ENCODE peak calls at places on chromosomes 7 and 10, in seven cellular contexts. T, B, L, C, Y, E and Z are unnamed samples. For H3K9me3, the result is how much of the 10 kb centered on the place peaks cover.

GRCh38 chr10:129495697-129496096 is 28.7 kb downstream of the MGMT start:
- DNase-seq in T (no peak), B (no peak), L (no peak), C (no peak), Y (no peak), E (no peak), Z (no peak)

GRCh38 chr10:88522715-88523114 is 60.4 kb downstream of the RNLS start:
- DNase-seq in T (no peak), B (no peak), L (no peak), C (peak), Y (no peak), E (no peak), Z (no peak)

GRCh38 chr10:44576715-44577191 is 191.9 kb upstream of the CXCL12 start:
- DNase-seq in T (no peak), B (no peak), L (no peak), C (peak), Y (no peak), E (no peak), Z (no peak)

GRCh38 chr7:133020501-133020900 is 61.4 kb downstream of the CHCHD3 start:
- DNase-seq in T (no peak), B (no peak), L (no peak), C (peak), Y (no peak), E (no peak), Z (no peak)

GRCh38 chr10:93893646-93894515 is at the start of gene SLC35G1:
- DNase-seq in T (peak), B (peak), L (no peak), C (peak), Y (peak), E (peak), Z (peak)

GRCh38 chr7:8982338-8982994 is 549.1 kb downstream of the NXPH1 start:
- DNase-seq in T (peak), B (no peak), L (no peak), C (no peak), Y (no peak), E (no peak), Z (no peak)

GRCh38 chr10:50373821-50374501 is 122.6 kb upstream of the ASAH2 start:
- DNase-seq in T (no peak), B (no peak), L (no peak), C (peak), Y (no peak), E (no peak), Z (no peak)

GRCh38 chr7:102073931-102074880 is 212.5 kb upstream of the SH2B2 start:
- DNase-seq in T (no peak), B (peak), L (no peak), C (no peak), Y (no peak), E (no peak), Z (no peak)

GRCh38 chr7:35874881-35875280 is 74.0 kb downstream of the SEPTIN7 start:
- DNase-seq in T (peak), B (no peak), L (no peak), C (no peak), Y (no peak), E (no peak), Z (no peak)

GRCh38 chr10:127977368-127978009 is 70.6 kb downstream of the PTPRE start:
- DNase-seq in T (no peak), B (peak), L (no peak), C (peak), Y (peak), E (no peak), Z (no peak)

GRCh38 chr10:5076615-5077014 is 17.6 kb upstream of the AKR1C3 start:
- DNase-seq in T (peak), B (no peak), L (no peak), C (no peak), Y (no peak), E (no peak), Z (no peak)

GRCh38 chr7:22594020-22594419 is 94.0 kb upstream of the STEAP1B start:
- DNase-seq in T (no peak), B (no peak), L (no peak), C (no peak), Y (no peak), E (no peak), Z (no peak)

GRCh38 chr10:52632591-52632990 is 140.0 kb downstream of the MBL2 start:
- DNase-seq in T (peak), B (no peak), L (no peak), C (no peak), Y (no peak), E (no peak), Z (no peak)

GRCh38 chr7:106793015-106793651 is 71.9 kb upstream of the PIK3CG start:
- DNase-seq in T (peak), B (no peak), L (no peak), C (peak), Y (no peak), E (peak), Z (no peak)

GRCh38 chr7:114409750-114410149 is 4.9 kb upstream of the FOXP2 start:
- DNase-seq in T (no peak), B (no peak), L (no peak), C (no peak), Y (no peak), E (no peak), Z (no peak)

GRCh38 chr10:132422169-132422691 is 25.2 kb downstream of the PWWP2B start:
- DNase-seq in T (no peak), B (peak), L (no peak), C (no peak), Y (no peak), E (no peak), Z (no peak)

GRCh38 chr7:117445206-117445605 is 17.9 kb upstream of the ASZ1 start:
- DNase-seq in T (no peak), B (no peak), L (no peak), C (no peak), Y (no peak), E (no peak), Z (no peak)

GRCh38 chr7:98189559-98189958 is 21.7 kb upstream of the BHLHA15 start:
- DNase-seq in T (no peak), B (no peak), L (no peak), C (no peak), Y (no peak), E (no peak), Z (no peak)

GRCh38 chr7:107584716-107585115 is 4.7 kb downstream of the BCAP29 start:
- DNase-seq in T (no peak), B (no peak), L (no peak), C (no peak), Y (no peak), E (no peak), Z (no peak)

GRCh38 chr10:123677556-123677955 is 11.4 kb downstream of the GPR26 start:
- DNase-seq in T (no peak), B (no peak), L (no peak), C (no peak), Y (no peak), E (no peak), Z (no peak)

GRCh38 chr7:132618271-132618955 is 42.1 kb upstream of the PLXNA4 start:
- DNase-seq in T (no peak), B (no peak), L (no peak), C (peak), Y (no peak), E (no peak), Z (no peak)

GRCh38 chr7:159026271-159027047 is 118.2 kb downstream of the VIPR2 start:
- DNase-seq in T (no peak), B (peak), L (no peak), C (no peak), Y (no peak), E (no peak), Z (no peak)

GRCh38 chr10:12299222-12299973 is 49.9 kb upstream of the CAMK1D start:
- DNase-seq in T (no peak), B (no peak), L (no peak), C (no peak), Y (no peak), E (no peak), Z (no peak)

GRCh38 chr10:66917104-66917503 is 8.7 kb upstream of the LRRTM3 start:
- DNase-seq in T (no peak), B (no peak), L (no peak), C (peak), Y (no peak), E (no peak), Z (no peak)

GRCh38 chr10:22681783-22682183 is 32.6 kb downstream of the PIP4K2A start:
- DNase-seq in T (peak), B (no peak), L (no peak), C (peak), Y (no peak), E (peak), Z (peak)

GRCh38 chr7:33669251-33669670 is 236.1 kb upstream of the BMPER start:
- DNase-seq in T (peak), B (no peak), L (no peak), C (peak), Y (no peak), E (no peak), Z (no peak)

GRCh38 chr7:24477807-24478655 is 95.2 kb upstream of the PALS2 start:
- DNase-seq in T (peak), B (no peak), L (peak), C (peak), Y (no peak), E (no peak), Z (no peak)

GRCh38 chr7:97272237-97272975 is 154.9 kb downstream of the SDHAF3 start:
- DNase-seq in T (no peak), B (peak), L (no peak), C (no peak), Y (no peak), E (no peak), Z (no peak)

GRCh38 chr10:15035385-15036301 is 8.1 kb upstream of the OLAH start:
- DNase-seq in T (no peak), B (peak), L (peak), C (peak), Y (peak), E (no peak), Z (no peak)

GRCh38 chr10:34295142-34295548 is 520.0 kb downstream of the PARD3 start:
- DNase-seq in T (no peak), B (no peak), L (no peak), C (peak), Y (no peak), E (no peak), Z (no peak)

GRCh38 chr10:36538945-36539586 is 586.3 kb upstream of the ANKRD30A start:
- DNase-seq in T (peak), B (no peak), L (no peak), C (peak), Y (no peak), E (no peak), Z (no peak)

GRCh38 chr7:155863721-155864151 is 51.5 kb upstream of the SHH start:
- DNase-seq in T (no peak), B (no peak), L (no peak), C (no peak), Y (no peak), E (no peak), Z (no peak)

GRCh38 chr10:122420624-122421007 is 33.8 kb upstream of the ARMS2 start:
- DNase-seq in T (no peak), B (no peak), L (no peak), C (no peak), Y (no peak), E (no peak), Z (no peak)

GRCh38 chr10:33056828-33057227 is 98.8 kb upstream of the ITGB1 start:
- DNase-seq in T (no peak), B (no peak), L (no peak), C (no peak), Y (no peak), E (no peak), Z (no peak)

GRCh38 chr10:79129361-79129997 is 60.7 kb downstream of the ZMIZ1 start:
- DNase-seq in T (peak), B (no peak), L (no peak), C (peak), Y (peak), E (no peak), Z (no peak)

GRCh38 chr10:79127151-79127961 is 58.6 kb downstream of the ZMIZ1 start:
- DNase-seq in T (peak), B (peak), L (no peak), C (peak), Y (peak), E (no peak), Z (no peak)

GRCh38 chr10:79128923-79129305 is 60.1 kb downstream of the ZMIZ1 start:
- DNase-seq in T (peak), B (no peak), L (no peak), C (no peak), Y (no peak), E (no peak), Z (no peak)

GRCh38 chr10:79130255-79130654 is 61.5 kb downstream of the ZMIZ1 start:
- DNase-seq in T (no peak), B (no peak), L (no peak), C (no peak), Y (no peak), E (no peak), Z (no peak)

DNA sequence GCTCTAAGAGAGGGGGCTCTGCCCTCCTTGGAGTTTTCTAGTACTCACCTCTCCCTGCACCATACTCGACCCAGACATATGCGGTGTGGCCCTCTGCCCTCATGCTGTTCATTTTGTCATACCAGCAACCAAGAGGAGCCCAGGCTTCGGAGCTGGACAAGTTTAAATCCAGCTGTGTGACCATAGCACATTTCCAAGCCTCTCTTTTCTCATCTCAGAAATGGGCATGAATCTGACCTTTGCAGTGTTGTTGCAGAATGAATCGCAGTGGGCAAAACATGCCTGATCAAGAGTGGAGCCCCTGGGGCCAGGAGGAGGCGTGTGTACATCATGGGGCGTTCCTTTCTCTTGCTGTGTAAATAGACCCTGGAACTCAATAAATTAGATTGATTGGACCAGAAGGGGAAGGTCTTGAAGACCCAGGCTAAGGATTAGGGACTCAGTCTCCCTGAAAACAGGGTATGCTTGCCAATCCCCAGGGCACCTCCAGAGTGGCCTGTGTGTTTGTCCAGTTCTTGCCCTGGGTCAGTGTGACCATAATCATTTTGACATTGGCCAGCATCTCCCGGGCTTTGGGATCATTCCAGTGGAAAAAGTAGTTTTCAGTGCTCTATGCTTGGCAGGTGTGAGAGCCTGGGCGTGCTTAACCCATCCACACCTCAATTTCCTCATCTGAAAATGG is 59.6 kb downstream of the ZMIZ1 start:
- DNase-seq in T (no peak), B (no peak), L (no peak), C (no peak), Y (no peak), E (no peak), Z (no peak)
- H3K27ac ChIP-seq in T (no peak), B (no peak), L (peak), C (peak), Y (peak), E (no peak), Z (no peak)

DNA sequence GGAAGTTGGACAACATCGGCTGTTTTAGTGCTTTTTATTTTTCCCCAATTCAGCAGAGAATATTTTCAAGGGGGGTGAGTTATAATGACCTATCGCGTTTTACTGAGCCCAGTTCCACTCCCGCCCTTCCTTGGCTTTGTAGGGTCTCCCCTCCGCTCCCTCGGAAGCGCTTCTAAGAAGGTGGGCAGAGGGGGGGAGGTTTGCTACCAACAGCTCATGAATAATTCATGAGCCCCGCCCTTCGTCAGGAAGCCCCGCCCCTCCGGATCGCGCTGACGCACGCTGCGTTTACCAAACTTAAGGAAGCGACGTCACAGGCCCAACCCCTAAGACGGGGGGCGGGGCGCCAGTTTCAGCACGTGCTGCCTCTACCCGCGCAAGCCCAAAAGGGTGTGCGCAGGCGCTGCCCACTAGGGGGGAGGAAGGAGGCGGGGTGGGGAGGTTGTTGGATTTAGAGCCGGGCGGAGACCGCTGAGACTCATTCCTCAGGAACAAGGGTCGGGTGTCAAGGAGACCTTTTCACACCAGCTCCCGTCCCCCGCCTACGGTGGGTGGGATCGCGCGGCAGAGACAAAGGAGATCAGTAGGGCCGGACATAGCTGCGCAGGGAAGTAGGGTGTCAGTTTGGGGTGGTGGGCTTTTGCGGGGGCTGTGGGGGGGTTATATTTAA is 529 bp upstream of the MEPCE start:
- DNase-seq in T (peak), B (peak), L (peak), C (peak), Y (peak), E (peak), Z (peak)
- TF ChIP-seq CTCF in T (no peak), B (peak), L (no peak), C (no peak), Y (peak), E (no peak), Z (no peak)

GRCh38 chr7:157977717-157978470 is 609.7 kb downstream of the PTPRN2 start:
- DNase-seq in T (no peak), B (no peak), L (no peak), C (no peak), Y (no peak), E (no peak), Z (no peak)
- H3K9me3 ChIP-seq in T (under half), B (under half), L (half or more), C (under half), Y (under half), E (under half), Z (under half)

GRCh38 chr7:2623698-2624014 is 8.1 kb upstream of the TTYH3 start:
- DNase-seq in T (no peak), B (no peak), L (no peak), C (no peak), Y (no peak), E (no peak), Z (no peak)
- H3K27ac ChIP-seq in T (no peak), B (no peak), L (no peak), C (peak), Y (no peak), E (no peak), Z (no peak)

DNA sequence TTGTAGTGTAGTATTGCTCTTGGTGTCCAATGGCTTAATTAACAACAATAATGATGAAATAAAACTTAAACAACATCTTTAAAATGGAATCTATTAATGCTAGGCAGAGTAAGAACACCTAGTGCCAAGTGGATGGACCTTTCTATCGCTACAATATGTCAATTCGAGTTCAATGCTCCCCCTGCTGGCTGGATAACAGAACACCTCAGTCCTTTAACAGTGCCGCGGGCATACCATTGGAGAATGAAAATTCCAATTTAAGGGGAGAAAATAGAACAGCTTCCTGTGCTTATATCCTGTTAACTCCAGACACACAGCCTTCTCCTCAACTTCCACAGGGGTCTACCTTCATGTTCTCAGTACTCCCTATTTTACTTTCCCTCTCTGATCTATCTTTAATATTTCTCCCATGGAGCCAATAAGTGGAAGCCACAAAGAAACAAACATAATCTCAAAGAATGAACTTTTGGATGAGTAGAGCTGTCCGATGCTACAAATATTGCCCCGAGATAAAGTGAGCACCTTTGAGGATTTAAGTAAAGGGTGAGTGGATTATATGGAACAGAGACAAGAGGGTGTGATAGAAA is 41.4 kb downstream of the COL1A2 start:
- DNase-seq in T (peak), B (peak), L (no peak), C (peak), Y (peak), E (peak), Z (peak)
- TF ChIP-seq CTCF in T (peak), B (peak), L (peak), C (peak), Y (peak), E (peak), Z (peak)

GRCh38 chr7:139360210-139360947 is 685 bp downstream of the LUC7L2 start:
- DNase-seq in T (peak), B (peak), L (peak), C (peak), Y (peak), E (peak), Z (peak)

GRCh38 chr7:139361523-139361922 is 1.8 kb downstream of the LUC7L2 start:
- DNase-seq in T (no peak), B (no peak), L (no peak), C (no peak), Y (no peak), E (no peak), Z (no peak)

GRCh38 chr7:139360948-139361307 is 1.2 kb downstream of the LUC7L2 start:
- DNase-seq in T (no peak), B (no peak), L (no peak), C (no peak), Y (no peak), E (no peak), Z (no peak)

GRCh38 chr7:139362981-139363380 is 3.3 kb downstream of the LUC7L2 start:
- DNase-seq in T (no peak), B (no peak), L (no peak), C (no peak), Y (no peak), E (no peak), Z (no peak)

GRCh38 chr7:139362302-139362701 is 2.6 kb downstream of the LUC7L2 start:
- DNase-seq in T (no peak), B (no peak), L (no peak), C (no peak), Y (no peak), E (no peak), Z (no peak)
- H3K9me3 ChIP-seq in T (under half), B (under half), L (under half), C (under half), Y (under half), E (under half), Z (under half)

GRCh38 chr10:21145751-21146445 is 248.8 kb upstream of the NEBL start:
- DNase-seq in T (no peak), B (no peak), L (no peak), C (no peak), Y (no peak), E (no peak), Z (no peak)
- H3K27ac ChIP-seq in T (no peak), B (no peak), L (no peak), C (no peak), Y (no peak), E (no peak), Z (no peak)

GRCh38 chr7:15643000-15643705 is 43.3 kb downstream of the MEOX2 start:
- DNase-seq in T (no peak), B (no peak), L (no peak), C (no peak), Y (peak), E (no peak), Z (no peak)
- TF ChIP-seq CTCF in T (no peak), B (no peak), L (no peak), C (no peak), Y (no peak), E (no peak), Z (no peak)

DNA sequence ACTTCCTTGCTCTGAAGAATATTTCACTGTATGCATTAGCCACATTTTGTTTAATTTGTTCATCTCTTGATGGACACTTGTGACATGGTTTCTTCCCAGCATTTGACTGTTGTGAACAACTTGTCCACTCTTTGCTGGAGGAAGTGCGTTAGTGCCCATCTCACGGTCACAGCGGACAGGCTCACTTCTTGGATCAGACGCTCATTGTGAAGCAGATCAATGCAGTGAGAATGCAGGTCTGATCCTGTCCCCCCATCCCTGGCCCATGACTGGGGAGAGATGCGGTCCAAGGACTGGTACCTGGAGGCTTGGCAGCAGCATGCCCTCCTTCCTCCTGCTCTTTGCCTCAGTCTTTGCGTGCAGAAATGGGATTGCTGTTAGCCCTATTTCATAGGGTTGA is 41.5 kb downstream of the DOCK1 start:
- DNase-seq in T (no peak), B (no peak), L (no peak), C (no peak), Y (no peak), E (no peak), Z (no peak)
- H3K9me3 ChIP-seq in T (under half), B (under half), L (under half), C (under half), Y (under half), E (under half), Z (under half)